ENCODE peak calls at places on chromosomes 12 and 14, in five cellular contexts. S, D, Y, M and R are unnamed samples. For H3K36me3 and H3K27me3, the result is how much of the 10 kb centered on the place peaks cover.

GRCh38 chr14:63180017-63180416 is 24.2 kb upstream of the RHOJ start:
- DNase-seq in S (no peak), D (peak), Y (peak), M (peak), R (no peak)

GRCh38 chr12:74624206-74624605 is 86.6 kb downstream of the ATXN7L3B start:
- DNase-seq in S (no peak), D (no peak), Y (no peak), M (no peak), R (no peak)

GRCh38 chr14:78491015-78491414 is 320.8 kb downstream of the NRXN3 start:
- DNase-seq in S (no peak), D (no peak), Y (no peak), M (no peak), R (no peak)

GRCh38 chr14:105333613-105334364 is 19.2 kb downstream of the PACS2 start:
- DNase-seq in S (no peak), D (no peak), Y (no peak), M (no peak), R (no peak)

GRCh38 chr12:57815177-57816000 is 3.1 kb downstream of the AVIL start:
- DNase-seq in S (no peak), D (no peak), Y (no peak), M (no peak), R (no peak)

GRCh38 chr12:58728397-58728796 is 191.9 kb downstream of the LRIG3 start:
- DNase-seq in S (no peak), D (no peak), Y (peak), M (no peak), R (peak)

GRCh38 chr14:27228053-27228452 is 630.2 kb upstream of the NOVA1 start:
- DNase-seq in S (no peak), D (no peak), Y (no peak), M (no peak), R (no peak)

GRCh38 chr14:37230551-37231194 is 32.9 kb downstream of the MIPOL1 start:
- DNase-seq in S (peak), D (no peak), Y (peak), M (peak), R (peak)

GRCh38 chr12:23209793-23210192 is 584.8 kb downstream of the ETNK1 start:
- DNase-seq in S (no peak), D (no peak), Y (no peak), M (no peak), R (no peak)

GRCh38 chr12:49706351-49707126 is 666 bp downstream of the FMNL3 start:
- DNase-seq in S (peak), D (peak), Y (peak), M (peak), R (peak)

DNA sequence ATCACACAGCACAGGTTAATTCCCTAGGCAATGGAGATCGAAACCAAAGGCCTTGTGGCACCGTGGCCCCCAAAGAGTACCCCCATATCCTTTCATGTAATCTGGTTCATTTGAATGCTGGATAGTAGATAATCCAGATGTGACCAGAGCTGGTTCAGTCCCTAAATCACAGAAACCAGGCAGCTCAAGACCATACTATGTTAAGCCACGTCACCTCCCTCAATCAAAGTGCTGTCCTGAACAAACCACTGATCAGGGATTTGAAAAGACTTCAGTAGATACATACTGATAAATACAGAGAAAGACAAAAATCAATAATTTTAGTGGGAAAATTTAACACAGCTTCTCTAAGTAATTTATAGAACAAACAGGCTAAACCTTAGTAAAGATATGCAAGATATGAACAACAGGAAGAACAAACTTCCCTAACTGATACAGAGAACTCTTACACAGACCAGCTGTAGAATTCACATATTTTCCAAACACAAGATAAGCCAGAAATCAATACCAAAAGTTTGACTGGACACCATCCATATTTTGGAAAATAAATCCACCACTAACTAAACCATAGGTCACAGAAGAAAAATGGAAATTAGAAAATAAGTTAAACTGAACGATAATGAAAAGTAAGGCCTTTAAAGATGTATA is 67.1 kb downstream of the BCAT1 start:
- DNase-seq in S (no peak), D (no peak), Y (no peak), M (no peak), R (no peak)
- H3K36me3 ChIP-seq in S (under half), D (under half), Y (under half), M (under half), R (under half)

GRCh38 chr14:38238332-38238731 is 17.6 kb downstream of the CLEC14A start:
- DNase-seq in S (no peak), D (no peak), Y (peak), M (no peak), R (no peak)
- H3K27me3 ChIP-seq in S (under half), D (under half), Y (under half), M (under half), R (under half)

GRCh38 chr12:120366341-120366705 is 2.6 kb downstream of the MSI1 start:
- DNase-seq in S (no peak), D (no peak), Y (no peak), M (no peak), R (no peak)

GRCh38 chr12:120366884-120367251 is 2.1 kb downstream of the MSI1 start:
- DNase-seq in S (no peak), D (no peak), Y (no peak), M (no peak), R (no peak)

GRCh38 chr12:120368789-120369475 is at the start of gene MSI1:
- DNase-seq in S (peak), D (no peak), Y (no peak), M (no peak), R (no peak)

GRCh38 chr12:120367924-120368788 is 808 bp downstream of the MSI1 start:
- DNase-seq in S (peak), D (peak), Y (no peak), M (peak), R (no peak)

DNA sequence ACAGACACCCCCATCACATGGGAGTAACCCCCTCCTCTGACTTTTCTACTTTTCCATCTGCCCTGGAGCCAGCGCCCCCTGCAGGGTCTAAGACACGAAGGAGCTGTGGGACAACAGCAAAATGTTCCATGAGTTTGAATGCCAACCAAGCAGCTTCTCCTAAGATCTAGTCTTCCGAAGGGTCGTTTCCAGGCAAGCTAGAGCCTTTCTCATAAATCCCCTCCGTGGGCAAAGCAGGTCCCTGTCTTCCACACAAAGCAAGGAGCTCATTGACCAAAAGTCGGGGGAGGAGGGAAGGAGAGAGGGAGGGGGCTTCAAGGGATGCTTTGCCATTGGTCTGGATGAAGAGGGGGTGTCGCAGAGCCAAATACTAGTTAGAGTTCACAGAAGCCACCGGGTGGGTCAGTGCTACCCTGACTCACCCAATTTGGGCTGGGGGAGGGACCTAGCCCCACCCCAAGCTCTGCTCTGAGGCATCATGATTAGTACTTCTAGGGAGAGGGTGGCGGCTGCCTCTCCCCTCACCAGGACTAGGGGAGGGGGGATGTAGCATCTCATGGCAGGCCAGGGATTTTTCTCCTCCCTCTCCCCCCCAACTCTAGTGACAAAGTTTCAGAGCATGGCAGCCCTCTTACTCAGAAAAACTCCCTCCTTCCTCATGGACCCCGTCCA is 1.6 kb downstream of the MSI1 start:
- DNase-seq in S (peak), D (no peak), Y (no peak), M (no peak), R (no peak)
- TF ChIP-seq CTCF in S (peak), D (peak), Y (peak), M (no peak), R (peak)

GRCh38 chr12:108797677-108798076 is 59.7 kb downstream of the SSH1 start:
- DNase-seq in S (no peak), D (no peak), Y (no peak), M (no peak), R (no peak)

GRCh38 chr12:108801736-108802665 is 55.4 kb downstream of the SSH1 start:
- DNase-seq in S (peak), D (peak), Y (peak), M (peak), R (peak)

GRCh38 chr12:108800591-108800990 is 56.8 kb downstream of the SSH1 start:
- DNase-seq in S (no peak), D (no peak), Y (peak), M (no peak), R (peak)

GRCh38 chr12:108798551-108799221 is 58.7 kb downstream of the SSH1 start:
- DNase-seq in S (no peak), D (no peak), Y (peak), M (no peak), R (peak)

DNA sequence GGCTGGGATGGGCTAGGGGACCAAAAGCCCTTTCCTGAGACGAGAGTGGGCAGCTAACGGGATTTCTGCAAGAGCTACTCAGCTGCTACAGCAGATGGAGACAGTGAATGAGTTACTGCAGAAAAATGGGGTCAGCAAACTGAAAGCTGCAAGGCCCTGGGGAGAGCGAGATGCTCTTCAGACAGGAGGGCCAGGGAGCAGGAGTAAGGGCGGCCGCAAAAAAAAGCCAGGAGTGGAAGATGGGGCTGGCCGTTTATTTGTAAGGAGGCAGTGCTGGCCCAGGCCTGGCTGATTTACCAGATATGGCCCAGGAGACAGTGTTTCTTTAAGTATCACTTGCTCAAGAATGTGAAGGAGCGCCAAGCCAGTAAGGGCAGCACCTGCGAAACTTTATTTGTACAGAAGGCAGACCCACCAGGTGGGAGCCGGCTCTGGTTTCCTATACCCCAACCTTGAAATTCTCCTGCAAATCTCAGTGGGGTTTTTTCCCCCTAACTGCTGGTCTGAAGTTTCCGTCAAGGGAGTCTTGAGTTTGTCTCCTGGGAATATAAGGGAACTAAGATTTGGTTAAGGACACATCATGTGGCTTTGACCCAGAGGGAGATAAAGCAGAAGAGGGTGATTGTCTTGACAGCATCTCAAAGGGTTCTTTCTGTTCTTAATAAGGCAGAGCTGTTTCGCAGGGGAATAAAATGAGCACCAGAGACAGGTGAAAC is 57.7 kb downstream of the SSH1 start:
- DNase-seq in S (no peak), D (no peak), Y (no peak), M (no peak), R (no peak)
- H3K36me3 ChIP-seq in S (under half), D (under half), Y (half or more), M (half or more), R (half or more)

GRCh38 chr12:20508362-20508761 is 140.0 kb downstream of the PDE3A start:
- DNase-seq in S (no peak), D (no peak), Y (peak), M (no peak), R (peak)

GRCh38 chr12:20507061-20507460 is 138.7 kb downstream of the PDE3A start:
- DNase-seq in S (no peak), D (no peak), Y (no peak), M (no peak), R (no peak)

GRCh38 chr12:20501958-20502357 is 133.6 kb downstream of the PDE3A start:
- DNase-seq in S (no peak), D (no peak), Y (no peak), M (no peak), R (no peak)

GRCh38 chr12:20507711-20508110 is 139.4 kb downstream of the PDE3A start:
- DNase-seq in S (no peak), D (no peak), Y (no peak), M (no peak), R (no peak)

GRCh38 chr12:20505056-20505455 is 136.7 kb downstream of the PDE3A start:
- DNase-seq in S (no peak), D (no peak), Y (peak), M (no peak), R (no peak)
- H3K27me3 ChIP-seq in S (under half), D (under half), Y (under half), M (under half), R (under half)

GRCh38 chr14:100855256-100855930 is 29.5 kb downstream of the MEG3 start:
- DNase-seq in S (no peak), D (no peak), Y (no peak), M (no peak), R (no peak)
- TF ChIP-seq CTCF in S (no peak), D (no peak), Y (no peak), M (no peak), R (peak)

GRCh38 chr14:68879841-68880575 is 87.1 kb upstream of the ZFP36L1 start:
- DNase-seq in S (no peak), D (no peak), Y (no peak), M (no peak), R (no peak)

GRCh38 chr14:68880581-68881105 is 87.8 kb upstream of the ZFP36L1 start:
- DNase-seq in S (no peak), D (no peak), Y (no peak), M (no peak), R (no peak)

GRCh38 chr14:68879321-68879781 is 86.5 kb upstream of the ZFP36L1 start:
- DNase-seq in S (no peak), D (no peak), Y (no peak), M (no peak), R (no peak)

GRCh38 chr14:68877993-68878575 is 85.2 kb upstream of the ZFP36L1 start:
- DNase-seq in S (no peak), D (no peak), Y (no peak), M (no peak), R (no peak)

DNA sequence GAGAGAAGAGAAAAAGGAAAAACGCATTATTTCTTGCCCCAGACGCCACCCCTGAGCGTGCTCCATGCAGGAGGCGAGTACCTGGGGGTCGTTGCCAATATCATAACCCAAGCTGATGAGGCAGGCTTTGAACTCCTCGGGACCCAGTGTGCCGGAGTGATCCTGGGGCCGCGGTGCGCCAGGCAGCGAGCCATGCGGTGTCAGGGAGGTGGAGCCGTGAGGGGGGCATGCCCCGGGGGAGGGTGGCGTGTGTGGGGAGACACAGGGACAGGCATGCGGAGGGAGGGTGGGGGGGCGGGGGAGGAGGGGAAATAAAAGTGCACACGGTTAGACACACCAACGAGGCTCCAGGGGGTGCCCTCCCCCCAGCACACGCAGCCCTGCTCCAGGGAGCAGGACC is 86.0 kb upstream of the ZFP36L1 start:
- DNase-seq in S (no peak), D (no peak), Y (no peak), M (no peak), R (no peak)
- H3K36me3 ChIP-seq in S (under half), D (half or more), Y (half or more), M (half or more), R (half or more)

DNA sequence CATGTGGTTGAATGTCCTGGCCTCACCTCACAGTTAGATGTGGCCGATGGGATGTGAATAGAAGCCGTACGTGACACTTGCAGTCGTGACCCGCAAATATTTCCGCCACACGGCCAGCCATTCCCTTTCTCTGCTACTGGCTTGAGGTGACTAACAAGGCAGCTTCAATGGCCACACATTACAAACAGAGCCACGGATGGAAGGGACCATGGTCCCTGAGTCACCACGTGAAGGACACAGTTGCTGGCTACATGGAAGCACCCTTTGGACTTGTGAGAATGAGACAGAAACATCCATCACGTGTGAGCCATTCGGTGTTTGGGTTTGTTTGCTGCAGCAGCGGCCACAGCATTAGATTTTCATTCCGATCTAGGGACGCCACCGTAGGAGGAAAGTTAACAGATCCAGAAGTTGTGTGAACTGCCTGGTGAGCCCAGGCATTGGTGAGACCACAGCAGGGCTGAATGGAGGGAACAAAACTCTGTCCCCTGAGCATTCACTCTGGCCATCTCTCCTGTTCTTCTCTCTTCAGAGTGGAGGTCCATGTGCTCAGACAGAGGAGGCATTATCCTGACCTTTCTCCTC is 33.5 kb upstream of the ADGRD1 start:
- DNase-seq in S (no peak), D (no peak), Y (no peak), M (no peak), R (no peak)
- H3K27me3 ChIP-seq in S (under half), D (under half), Y (under half), M (under half), R (under half)

DNA sequence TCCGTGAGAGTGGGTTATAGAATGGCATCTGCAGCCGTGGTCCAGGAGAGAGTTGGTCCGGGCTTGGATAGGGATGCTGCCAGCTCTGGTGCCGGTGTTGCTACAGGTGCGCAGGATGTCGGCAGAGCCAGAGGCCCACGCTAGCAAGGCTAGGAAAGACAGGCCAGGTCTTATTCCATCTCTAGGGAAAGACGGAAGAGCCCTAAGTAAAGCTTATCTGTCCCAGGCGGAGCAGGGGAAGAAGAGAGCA is 485 bp upstream of the PSME1 start:
- DNase-seq in S (no peak), D (no peak), Y (no peak), M (no peak), R (no peak)
- TF ChIP-seq CTCF in S (no peak), D (no peak), Y (no peak), M (no peak), R (no peak)